ENCODE peak calls at places on chromosomes 7 and 10, in eight cellular contexts. G is kidney epithelial cell, J is spleen, L is right lobe of liver, N is BE2C, K is fibroblast of lung, C is nephron progenitor cell, R is mammary epithelial cell. Q is an unnamed sample.

GRCh38 chr7:23530355-23530754 is 1.4 kb downstream of the TRA2A start:
- DNase-seq in G (no peak), J (no peak), L (no peak), N (peak), K (peak), C (no peak), R (peak), Q (peak)

GRCh38 chr7:107179326-107180163 is 10.7 kb downstream of the HBP1 start:
- DNase-seq in G (peak), J (no peak), L (no peak), N (no peak), K (peak), C (no peak), R (peak), Q (no peak)

GRCh38 chr7:154306036-154306435 is 253.8 kb downstream of the DPP6 start:
- DNase-seq in G (no peak), J (no peak), L (no peak), N (no peak), K (no peak), C (no peak), R (no peak), Q (no peak)

GRCh38 chr10:126857178-126857806 is 47.9 kb upstream of the DOCK1 start:
- DNase-seq in G (no peak), J (no peak), L (no peak), N (no peak), K (no peak), C (no peak), R (no peak), Q (no peak)

GRCh38 chr7:91089382-91089963 is 174.8 kb upstream of the FZD1 start:
- DNase-seq in G (no peak), J (no peak), L (no peak), N (no peak), K (peak), C (no peak), R (peak), Q (no peak)

GRCh38 chr7:19708397-19709248 is at the start of gene POLR1F:
- DNase-seq in G (peak), J (peak), L (peak), N (peak), K (peak), C (peak), R (peak), Q (peak)

GRCh38 chr10:87038786-87039185 is 18.7 kb downstream of the FAM25A start:
- DNase-seq in G (no peak), J (no peak), L (no peak), N (no peak), K (no peak), C (no peak), R (peak), Q (no peak)

GRCh38 chr10:11782793-11783557 is 40.2 kb upstream of the PROSER2 start:
- DNase-seq in G (peak), J (peak), L (no peak), N (no peak), K (peak), C (peak), R (peak), Q (peak)

GRCh38 chr10:102620615-102621417 is 23.5 kb upstream of the TRIM8 start:
- DNase-seq in G (no peak), J (no peak), L (peak), N (no peak), K (peak), C (no peak), R (no peak), Q (no peak)

GRCh38 chr7:157751951-157752673 is 415.3 kb downstream of the DNAJB6 start:
- DNase-seq in G (no peak), J (no peak), L (no peak), N (no peak), K (no peak), C (no peak), R (no peak), Q (no peak)

GRCh38 chr10:70417568-70417967 is 13.6 kb downstream of the EIF4EBP2 start:
- DNase-seq in G (no peak), J (no peak), L (no peak), N (no peak), K (peak), C (no peak), R (no peak), Q (no peak)

GRCh38 chr10:48931188-48931587 is 8.5 kb downstream of the LRRC18 start:
- DNase-seq in G (no peak), J (no peak), L (no peak), N (no peak), K (no peak), C (peak), R (no peak), Q (no peak)

GRCh38 chr7:105678811-105679495 is 97.7 kb upstream of the EFCAB10 start:
- DNase-seq in G (no peak), J (peak), L (peak), N (no peak), K (peak), C (no peak), R (peak), Q (no peak)

GRCh38 chr7:46571996-46572395 is 650.9 kb upstream of the IGFBP3 start:
- DNase-seq in G (no peak), J (no peak), L (no peak), N (no peak), K (peak), C (no peak), R (no peak), Q (no peak)

GRCh38 chr7:27173412-27174076 is 576 bp downstream of the HOXA10 start:
- DNase-seq in G (no peak), J (peak), L (peak), N (no peak), K (no peak), C (peak), R (no peak), Q (no peak)

GRCh38 chr7:155979566-155979965 is 167.3 kb upstream of the SHH start:
- DNase-seq in G (no peak), J (peak), L (peak), N (no peak), K (no peak), C (no peak), R (no peak), Q (no peak)

GRCh38 chr7:75835688-75836285 is 22.2 kb upstream of the CCL24 start:
- DNase-seq in G (no peak), J (no peak), L (no peak), N (peak), K (no peak), C (no peak), R (no peak), Q (no peak)

GRCh38 chr10:34251177-34251576 is 563.9 kb downstream of the PARD3 start:
- DNase-seq in G (no peak), J (no peak), L (no peak), N (no peak), K (no peak), C (no peak), R (no peak), Q (no peak)

GRCh38 chr10:18583575-18584270 is 67.7 kb downstream of the NSUN6 start:
- DNase-seq in G (no peak), J (no peak), L (no peak), N (no peak), K (no peak), C (no peak), R (no peak), Q (no peak)
- TF ChIP-seq CTCF in G (no peak), J (no peak), L (peak), N (no peak), K (no peak), C (peak), R (peak), Q (peak)

GRCh38 chr7:73521636-73522080 is 435 bp downstream of the BAZ1B start:
- DNase-seq in G (no peak), J (no peak), L (peak), N (peak), K (peak), C (peak), R (no peak), Q (peak)

GRCh38 chr7:73519867-73520672 is 2.0 kb downstream of the BAZ1B start:
- DNase-seq in G (no peak), J (peak), L (no peak), N (no peak), K (peak), C (no peak), R (peak), Q (no peak)

GRCh38 chr7:73518470-73518869 is 3.6 kb downstream of the BAZ1B start:
- DNase-seq in G (no peak), J (peak), L (no peak), N (no peak), K (no peak), C (no peak), R (no peak), Q (no peak)

GRCh38 chr7:73520673-73521635 is 1.1 kb downstream of the BAZ1B start:
- DNase-seq in G (no peak), J (no peak), L (no peak), N (no peak), K (peak), C (peak), R (peak), Q (peak)

GRCh38 chr7:73522081-73522818 is at the start of gene BAZ1B:
- DNase-seq in G (peak), J (peak), L (peak), N (peak), K (peak), C (peak), R (peak), Q (peak)
- TF ChIP-seq CTCF in G (no peak), J (no peak), L (peak), N (peak), K (no peak), C (no peak), R (peak), Q (peak)

GRCh38 chr10:88094795-88095194 is 231.4 kb downstream of the PTEN start:
- DNase-seq in G (no peak), J (no peak), L (no peak), N (no peak), K (no peak), C (no peak), R (no peak), Q (no peak)

GRCh38 chr10:88095778-88096452 is 232.5 kb downstream of the PTEN start:
- DNase-seq in G (no peak), J (no peak), L (no peak), N (no peak), K (no peak), C (no peak), R (no peak), Q (no peak)

GRCh38 chr10:88097092-88097894 is 233.9 kb downstream of the PTEN start:
- DNase-seq in G (no peak), J (no peak), L (no peak), N (no peak), K (no peak), C (no peak), R (no peak), Q (no peak)

GRCh38 chr10:88092975-88093374 is 229.6 kb downstream of the PTEN start:
- DNase-seq in G (no peak), J (no peak), L (no peak), N (peak), K (no peak), C (no peak), R (no peak), Q (no peak)

GRCh38 chr10:88095291-88095721 is 231.9 kb downstream of the PTEN start:
- DNase-seq in G (no peak), J (no peak), L (no peak), N (no peak), K (peak), C (no peak), R (peak), Q (peak)
- TF ChIP-seq CTCF in G (no peak), J (no peak), L (no peak), N (no peak), K (no peak), C (no peak), R (no peak), Q (no peak)

GRCh38 chr7:150927954-150928340 is 50.2 kb downstream of the KCNH2 start:
- DNase-seq in G (no peak), J (no peak), L (no peak), N (no peak), K (no peak), C (no peak), R (no peak), Q (no peak)
- TF ChIP-seq CTCF in G (no peak), J (no peak), L (no peak), N (peak), K (no peak), C (no peak), R (peak), Q (peak)

GRCh38 chr7:112386619-112387018 is 63.6 kb upstream of the IFRD1 start:
- DNase-seq in G (peak), J (no peak), L (no peak), N (no peak), K (no peak), C (no peak), R (no peak), Q (no peak)

GRCh38 chr7:112381311-112382091 is 68.8 kb upstream of the IFRD1 start:
- DNase-seq in G (no peak), J (no peak), L (no peak), N (no peak), K (no peak), C (no peak), R (no peak), Q (no peak)

DNA sequence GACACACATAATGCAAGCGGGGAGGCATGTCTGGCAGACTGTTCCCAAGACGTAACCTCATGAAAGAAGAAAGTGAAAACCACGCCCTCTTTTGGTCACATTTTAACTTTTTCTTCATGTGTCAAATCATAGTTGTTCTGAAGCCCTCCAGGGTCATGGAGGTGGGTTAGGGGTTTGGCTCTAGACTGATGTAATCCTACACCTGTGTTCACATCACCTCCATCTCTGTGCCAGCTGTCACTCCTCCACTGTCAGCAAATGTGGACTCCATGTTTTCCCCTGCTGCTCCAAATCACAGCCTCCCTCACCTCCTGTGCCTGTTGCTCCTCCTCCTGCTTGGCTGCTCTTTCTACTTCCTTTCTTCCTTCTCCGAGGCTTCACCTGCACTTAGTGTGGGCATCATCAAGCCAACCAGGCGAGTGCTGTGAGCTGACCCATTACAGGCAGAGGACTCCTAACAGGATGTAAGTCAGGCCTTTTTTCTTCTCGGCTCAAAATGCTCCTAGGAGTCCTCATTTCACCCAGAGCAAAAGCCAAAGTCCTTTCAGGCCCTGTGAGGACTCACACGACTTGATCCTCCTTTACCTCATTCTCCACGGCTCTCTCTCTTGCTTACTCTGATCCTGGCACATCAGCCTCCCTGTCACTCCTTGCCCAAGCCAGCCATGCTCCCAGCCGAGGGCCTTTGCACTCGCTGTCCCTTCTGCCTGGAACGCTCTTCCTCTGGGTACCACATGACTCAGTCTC is 66.4 kb upstream of the IFRD1 start:
- DNase-seq in G (no peak), J (no peak), L (no peak), N (no peak), K (peak), C (no peak), R (no peak), Q (no peak)
- TF ChIP-seq CTCF in G (no peak), J (no peak), L (no peak), N (no peak), K (no peak), C (no peak), R (peak), Q (peak)

DNA sequence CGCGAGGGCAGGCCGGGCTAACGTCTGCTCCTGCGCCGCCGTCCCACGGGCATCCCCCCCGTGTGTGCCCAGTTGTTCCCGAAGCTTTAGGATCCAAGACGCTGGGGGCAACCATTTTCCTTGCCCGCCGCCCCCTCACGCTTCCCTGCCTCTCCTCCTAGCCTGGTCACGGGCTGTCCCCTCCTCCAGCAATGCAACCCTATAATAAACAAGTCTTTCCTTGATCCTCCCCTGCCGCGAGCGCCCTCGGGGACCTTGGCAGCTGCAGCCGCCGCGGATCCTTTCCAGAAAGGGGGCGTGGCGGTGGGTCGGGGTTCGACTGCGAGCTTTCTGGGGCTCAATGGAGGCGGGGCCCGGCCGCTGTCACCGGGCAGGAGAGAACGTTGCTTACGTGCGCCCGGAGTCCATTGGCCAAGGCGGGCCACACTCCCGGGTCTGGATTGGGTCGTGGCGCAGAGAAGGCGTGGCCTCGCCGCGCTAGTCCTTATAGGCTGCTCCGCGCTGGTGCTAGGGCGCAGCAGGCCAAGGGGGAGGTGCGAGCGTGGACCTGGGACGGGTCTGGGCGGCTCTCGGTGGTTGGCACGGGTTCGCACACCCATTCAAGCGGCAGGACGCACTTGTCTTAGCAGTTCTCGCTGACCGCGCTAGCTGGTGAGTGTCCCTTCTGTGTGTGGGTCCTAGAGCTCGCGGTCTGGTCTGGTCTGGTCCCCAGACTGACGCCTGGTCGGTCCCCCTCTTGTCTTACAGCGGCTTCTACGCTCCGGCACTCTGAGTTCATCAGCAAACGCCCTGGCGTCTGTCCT is at the start of gene DDIT4:
- DNase-seq in G (peak), J (peak), L (peak), N (peak), K (peak), C (peak), R (peak), Q (peak)
- TF ChIP-seq CTCF in G (no peak), J (no peak), L (peak), N (no peak), K (no peak), C (no peak), R (no peak), Q (no peak)

DNA sequence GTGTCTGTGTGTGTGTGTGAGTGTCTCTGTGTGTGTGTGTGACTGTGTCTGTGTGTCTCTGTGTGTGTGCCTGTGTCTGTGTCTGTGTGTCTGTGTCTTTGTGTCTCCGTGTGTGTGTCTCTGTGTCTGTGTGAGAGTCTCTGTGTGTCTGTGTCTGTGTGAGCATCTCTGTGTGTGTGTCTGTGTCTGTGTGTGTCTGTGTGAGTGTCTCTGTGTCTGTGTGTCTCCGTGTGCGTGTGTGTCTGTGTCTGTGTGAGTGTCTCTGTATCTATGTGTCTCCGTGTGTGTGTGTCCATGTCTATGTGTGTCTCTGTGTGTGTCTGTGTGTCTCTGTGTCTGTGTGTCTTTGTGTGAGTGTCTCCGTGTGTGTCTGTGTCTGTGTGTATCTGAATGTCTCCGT is 120.4 kb downstream of the SH2D4B start:
- DNase-seq in G (no peak), J (no peak), L (no peak), N (no peak), K (no peak), C (no peak), R (no peak), Q (no peak)
- TF ChIP-seq CTCF in G (no peak), J (no peak), L (no peak), N (no peak), K (no peak), C (no peak), R (no peak), Q (no peak)